ENCODE peak calls at places on chromosomes 11 and 22, in ten cellular contexts. One of them, this sample, is unnamed.

GRCh38 chr11:72321381-72321996 is 77.5 kb upstream of the PHOX2A start:
- DNase-seq in stimulated activated naive CD8-positive, alpha-beta T cell treated with anti-CD3 and anti-CD28 coated beads, Interleukin-15, Interleukin-2, amounts not matched to agents 100 U/mL and 50 U/mL, for 24 hours: no peak
- DNase-seq in NK-92 treated with Interleukin-12 subunit alpha and Interleukin-12 subunit beta, amount 100 ng/mL, for 24 hours: no peak
- DNase-seq in right atrium auricular region: no peak
- DNase-seq in cerebellar cortex: no peak
- DNase-seq in activated effector memory CD4-positive, alpha-beta T cell treated with Interleukin-2 at 50 U/mL for 16 hours: no peak
- DNase-seq in GM03348: no peak
- DNase-seq in posterior vena cava: no peak
- DNase-seq in bronchial epithelial cell: peak; percentile 75
- DNase-seq in CD8-positive, alpha-beta memory T cell: no peak
- DNase-seq in this sample: no peak

GRCh38 chr11:47714554-47715081 is 551 bp downstream of the AGBL2 start:
- DNase-seq in stimulated activated naive CD8-positive, alpha-beta T cell treated with anti-CD3 and anti-CD28 coated beads, Interleukin-15, Interleukin-2, amounts not matched to agents 100 U/mL and 50 U/mL, for 24 hours: peak; percentile 16
- DNase-seq in NK-92 treated with Interleukin-12 subunit alpha and Interleukin-12 subunit beta, amount 100 ng/mL, for 24 hours: peak; percentile 7
- DNase-seq in right atrium auricular region: no peak
- DNase-seq in cerebellar cortex: peak; percentile 75
- DNase-seq in activated effector memory CD4-positive, alpha-beta T cell treated with Interleukin-2 at 50 U/mL for 16 hours: no peak
- DNase-seq in GM03348: peak; percentile 39
- DNase-seq in posterior vena cava: no peak
- DNase-seq in bronchial epithelial cell: peak; percentile 12
- DNase-seq in CD8-positive, alpha-beta memory T cell: no peak
- DNase-seq in this sample: peak; percentile 77

GRCh38 chr22:39580795-39581194 is 10.2 kb downstream of the CACNA1I start:
- DNase-seq in stimulated activated naive CD8-positive, alpha-beta T cell treated with anti-CD3 and anti-CD28 coated beads, Interleukin-15, Interleukin-2, amounts not matched to agents 100 U/mL and 50 U/mL, for 24 hours: no peak
- DNase-seq in NK-92 treated with Interleukin-12 subunit alpha and Interleukin-12 subunit beta, amount 100 ng/mL, for 24 hours: no peak
- DNase-seq in right atrium auricular region: no peak
- DNase-seq in cerebellar cortex: no peak
- DNase-seq in activated effector memory CD4-positive, alpha-beta T cell treated with Interleukin-2 at 50 U/mL for 16 hours: no peak
- DNase-seq in GM03348: no peak
- DNase-seq in posterior vena cava: no peak
- DNase-seq in bronchial epithelial cell: no peak
- DNase-seq in CD8-positive, alpha-beta memory T cell: no peak
- DNase-seq in this sample: no peak

GRCh38 chr11:47236482-47236881 is 12.1 kb downstream of the ACP2 start:
- DNase-seq in stimulated activated naive CD8-positive, alpha-beta T cell treated with anti-CD3 and anti-CD28 coated beads, Interleukin-15, Interleukin-2, amounts not matched to agents 100 U/mL and 50 U/mL, for 24 hours: no peak
- DNase-seq in NK-92 treated with Interleukin-12 subunit alpha and Interleukin-12 subunit beta, amount 100 ng/mL, for 24 hours: no peak
- DNase-seq in right atrium auricular region: no peak
- DNase-seq in cerebellar cortex: peak; percentile 32
- DNase-seq in activated effector memory CD4-positive, alpha-beta T cell treated with Interleukin-2 at 50 U/mL for 16 hours: no peak
- DNase-seq in GM03348: no peak
- DNase-seq in posterior vena cava: peak; percentile 23
- DNase-seq in bronchial epithelial cell: peak; percentile 58
- DNase-seq in CD8-positive, alpha-beta memory T cell: no peak
- DNase-seq in this sample: no peak

GRCh38 chr11:104891135-104891534 is 7.1 kb downstream of the CASP12 start:
- DNase-seq in stimulated activated naive CD8-positive, alpha-beta T cell treated with anti-CD3 and anti-CD28 coated beads, Interleukin-15, Interleukin-2, amounts not matched to agents 100 U/mL and 50 U/mL, for 24 hours: no peak
- DNase-seq in NK-92 treated with Interleukin-12 subunit alpha and Interleukin-12 subunit beta, amount 100 ng/mL, for 24 hours: no peak
- DNase-seq in right atrium auricular region: no peak
- DNase-seq in cerebellar cortex: no peak
- DNase-seq in activated effector memory CD4-positive, alpha-beta T cell treated with Interleukin-2 at 50 U/mL for 16 hours: no peak
- DNase-seq in GM03348: no peak
- DNase-seq in posterior vena cava: no peak
- DNase-seq in bronchial epithelial cell: no peak
- DNase-seq in CD8-positive, alpha-beta memory T cell: no peak
- DNase-seq in this sample: no peak

GRCh38 chr11:124080319-124081001 is 34.8 kb upstream of the VWA5A start:
- DNase-seq in stimulated activated naive CD8-positive, alpha-beta T cell treated with anti-CD3 and anti-CD28 coated beads, Interleukin-15, Interleukin-2, amounts not matched to agents 100 U/mL and 50 U/mL, for 24 hours: no peak
- DNase-seq in NK-92 treated with Interleukin-12 subunit alpha and Interleukin-12 subunit beta, amount 100 ng/mL, for 24 hours: no peak
- DNase-seq in right atrium auricular region: no peak
- DNase-seq in cerebellar cortex: no peak
- DNase-seq in activated effector memory CD4-positive, alpha-beta T cell treated with Interleukin-2 at 50 U/mL for 16 hours: no peak
- DNase-seq in GM03348: no peak
- DNase-seq in posterior vena cava: no peak
- DNase-seq in bronchial epithelial cell: peak; percentile 98
- DNase-seq in CD8-positive, alpha-beta memory T cell: no peak
- DNase-seq in this sample: no peak

GRCh38 chr11:47659273-47659672 is 16.9 kb upstream of the MTCH2 start:
- DNase-seq in stimulated activated naive CD8-positive, alpha-beta T cell treated with anti-CD3 and anti-CD28 coated beads, Interleukin-15, Interleukin-2, amounts not matched to agents 100 U/mL and 50 U/mL, for 24 hours: no peak
- DNase-seq in NK-92 treated with Interleukin-12 subunit alpha and Interleukin-12 subunit beta, amount 100 ng/mL, for 24 hours: no peak
- DNase-seq in right atrium auricular region: no peak
- DNase-seq in cerebellar cortex: no peak
- DNase-seq in activated effector memory CD4-positive, alpha-beta T cell treated with Interleukin-2 at 50 U/mL for 16 hours: no peak
- DNase-seq in GM03348: no peak
- DNase-seq in posterior vena cava: no peak
- DNase-seq in bronchial epithelial cell: no peak
- DNase-seq in CD8-positive, alpha-beta memory T cell: no peak
- DNase-seq in this sample: no peak

GRCh38 chr11:119363081-119363861 is 16.8 kb upstream of the MFRP start:
- DNase-seq in stimulated activated naive CD8-positive, alpha-beta T cell treated with anti-CD3 and anti-CD28 coated beads, Interleukin-15, Interleukin-2, amounts not matched to agents 100 U/mL and 50 U/mL, for 24 hours: no peak
- DNase-seq in NK-92 treated with Interleukin-12 subunit alpha and Interleukin-12 subunit beta, amount 100 ng/mL, for 24 hours: no peak
- DNase-seq in right atrium auricular region: no peak
- DNase-seq in cerebellar cortex: peak; percentile 76
- DNase-seq in activated effector memory CD4-positive, alpha-beta T cell treated with Interleukin-2 at 50 U/mL for 16 hours: no peak
- DNase-seq in GM03348: no peak
- DNase-seq in posterior vena cava: no peak
- DNase-seq in bronchial epithelial cell: no peak
- DNase-seq in CD8-positive, alpha-beta memory T cell: no peak
- DNase-seq in this sample: peak; percentile 72

GRCh38 chr22:16699336-16699735 is 106.7 kb upstream of the CCT8L2 start:
- DNase-seq in stimulated activated naive CD8-positive, alpha-beta T cell treated with anti-CD3 and anti-CD28 coated beads, Interleukin-15, Interleukin-2, amounts not matched to agents 100 U/mL and 50 U/mL, for 24 hours: no peak
- DNase-seq in NK-92 treated with Interleukin-12 subunit alpha and Interleukin-12 subunit beta, amount 100 ng/mL, for 24 hours: no peak
- DNase-seq in right atrium auricular region: no peak
- DNase-seq in cerebellar cortex: no peak
- DNase-seq in activated effector memory CD4-positive, alpha-beta T cell treated with Interleukin-2 at 50 U/mL for 16 hours: no peak
- DNase-seq in GM03348: no peak
- DNase-seq in posterior vena cava: no peak
- DNase-seq in bronchial epithelial cell: no peak
- DNase-seq in CD8-positive, alpha-beta memory T cell: no peak
- DNase-seq in this sample: no peak

GRCh38 chr11:34650528-34650927 is 29.6 kb downstream of the EHF start:
- DNase-seq in stimulated activated naive CD8-positive, alpha-beta T cell treated with anti-CD3 and anti-CD28 coated beads, Interleukin-15, Interleukin-2, amounts not matched to agents 100 U/mL and 50 U/mL, for 24 hours: peak; percentile 80
- DNase-seq in NK-92 treated with Interleukin-12 subunit alpha and Interleukin-12 subunit beta, amount 100 ng/mL, for 24 hours: no peak
- DNase-seq in right atrium auricular region: no peak
- DNase-seq in cerebellar cortex: no peak
- DNase-seq in activated effector memory CD4-positive, alpha-beta T cell treated with Interleukin-2 at 50 U/mL for 16 hours: peak; percentile 53
- DNase-seq in GM03348: no peak
- DNase-seq in posterior vena cava: no peak
- DNase-seq in bronchial epithelial cell: no peak
- DNase-seq in CD8-positive, alpha-beta memory T cell: peak; percentile 87
- DNase-seq in this sample: no peak

GRCh38 chr11:130825621-130826020 is 90.7 kb downstream of the SNX19 start:
- DNase-seq in stimulated activated naive CD8-positive, alpha-beta T cell treated with anti-CD3 and anti-CD28 coated beads, Interleukin-15, Interleukin-2, amounts not matched to agents 100 U/mL and 50 U/mL, for 24 hours: no peak
- DNase-seq in NK-92 treated with Interleukin-12 subunit alpha and Interleukin-12 subunit beta, amount 100 ng/mL, for 24 hours: no peak
- DNase-seq in right atrium auricular region: no peak
- DNase-seq in cerebellar cortex: no peak
- DNase-seq in activated effector memory CD4-positive, alpha-beta T cell treated with Interleukin-2 at 50 U/mL for 16 hours: no peak
- DNase-seq in GM03348: no peak
- DNase-seq in posterior vena cava: no peak
- DNase-seq in bronchial epithelial cell: no peak
- DNase-seq in CD8-positive, alpha-beta memory T cell: no peak
- DNase-seq in this sample: no peak

GRCh38 chr22:49133541-49133940 is 694.1 kb downstream of the BRD1 start:
- DNase-seq in stimulated activated naive CD8-positive, alpha-beta T cell treated with anti-CD3 and anti-CD28 coated beads, Interleukin-15, Interleukin-2, amounts not matched to agents 100 U/mL and 50 U/mL, for 24 hours: no peak
- DNase-seq in NK-92 treated with Interleukin-12 subunit alpha and Interleukin-12 subunit beta, amount 100 ng/mL, for 24 hours: no peak
- DNase-seq in right atrium auricular region: no peak
- DNase-seq in cerebellar cortex: no peak
- DNase-seq in activated effector memory CD4-positive, alpha-beta T cell treated with Interleukin-2 at 50 U/mL for 16 hours: no peak
- DNase-seq in GM03348: no peak
- DNase-seq in posterior vena cava: no peak
- DNase-seq in bronchial epithelial cell: no peak
- DNase-seq in CD8-positive, alpha-beta memory T cell: no peak
- DNase-seq in this sample: no peak

GRCh38 chr11:41786087-41786486 is 326.6 kb upstream of the LRRC4C start:
- DNase-seq in stimulated activated naive CD8-positive, alpha-beta T cell treated with anti-CD3 and anti-CD28 coated beads, Interleukin-15, Interleukin-2, amounts not matched to agents 100 U/mL and 50 U/mL, for 24 hours: no peak
- DNase-seq in NK-92 treated with Interleukin-12 subunit alpha and Interleukin-12 subunit beta, amount 100 ng/mL, for 24 hours: no peak
- DNase-seq in right atrium auricular region: no peak
- DNase-seq in cerebellar cortex: no peak
- DNase-seq in activated effector memory CD4-positive, alpha-beta T cell treated with Interleukin-2 at 50 U/mL for 16 hours: no peak
- DNase-seq in GM03348: peak; percentile 18
- DNase-seq in posterior vena cava: no peak
- DNase-seq in bronchial epithelial cell: no peak
- DNase-seq in CD8-positive, alpha-beta memory T cell: no peak
- DNase-seq in this sample: no peak

GRCh38 chr22:31148953-31149627 is 8.8 kb upstream of the PLA2G3 start:
- DNase-seq in stimulated activated naive CD8-positive, alpha-beta T cell treated with anti-CD3 and anti-CD28 coated beads, Interleukin-15, Interleukin-2, amounts not matched to agents 100 U/mL and 50 U/mL, for 24 hours: peak; percentile 42
- DNase-seq in NK-92 treated with Interleukin-12 subunit alpha and Interleukin-12 subunit beta, amount 100 ng/mL, for 24 hours: no peak
- DNase-seq in right atrium auricular region: peak; percentile 86
- DNase-seq in cerebellar cortex: peak; percentile 88
- DNase-seq in activated effector memory CD4-positive, alpha-beta T cell treated with Interleukin-2 at 50 U/mL for 16 hours: no peak
- DNase-seq in GM03348: peak; percentile 91
- DNase-seq in posterior vena cava: peak; percentile 69
- DNase-seq in bronchial epithelial cell: peak; percentile 61
- DNase-seq in CD8-positive, alpha-beta memory T cell: no peak
- DNase-seq in this sample: no peak

GRCh38 chr22:20519558-20519957 is 12.1 kb downstream of the MED15 start:
- DNase-seq in stimulated activated naive CD8-positive, alpha-beta T cell treated with anti-CD3 and anti-CD28 coated beads, Interleukin-15, Interleukin-2, amounts not matched to agents 100 U/mL and 50 U/mL, for 24 hours: no peak
- DNase-seq in NK-92 treated with Interleukin-12 subunit alpha and Interleukin-12 subunit beta, amount 100 ng/mL, for 24 hours: no peak
- DNase-seq in right atrium auricular region: no peak
- DNase-seq in cerebellar cortex: no peak
- DNase-seq in activated effector memory CD4-positive, alpha-beta T cell treated with Interleukin-2 at 50 U/mL for 16 hours: no peak
- DNase-seq in GM03348: no peak
- DNase-seq in posterior vena cava: no peak
- DNase-seq in bronchial epithelial cell: no peak
- DNase-seq in CD8-positive, alpha-beta memory T cell: peak; percentile 1
- DNase-seq in this sample: no peak

GRCh38 chr11:35152575-35152974 is 13.6 kb downstream of the CD44 start:
- DNase-seq in stimulated activated naive CD8-positive, alpha-beta T cell treated with anti-CD3 and anti-CD28 coated beads, Interleukin-15, Interleukin-2, amounts not matched to agents 100 U/mL and 50 U/mL, for 24 hours: no peak
- DNase-seq in NK-92 treated with Interleukin-12 subunit alpha and Interleukin-12 subunit beta, amount 100 ng/mL, for 24 hours: no peak
- DNase-seq in right atrium auricular region: no peak
- DNase-seq in cerebellar cortex: no peak
- DNase-seq in activated effector memory CD4-positive, alpha-beta T cell treated with Interleukin-2 at 50 U/mL for 16 hours: no peak
- DNase-seq in GM03348: no peak
- DNase-seq in posterior vena cava: no peak
- DNase-seq in bronchial epithelial cell: no peak
- DNase-seq in CD8-positive, alpha-beta memory T cell: no peak
- DNase-seq in this sample: no peak